ENCODE peak calls at places on chromosomes 1 and 21, in six cellular contexts. L, Z, R, V, C and Q are unnamed samples.

GRCh38 chr1:205376739-205377138 is 20.0 kb upstream of the KLHDC8A start:
- DNase-seq in L (no peak), Z (no peak), R (no peak), V (no peak), C (no peak), Q (no peak)

GRCh38 chr1:198890531-198890930 is 251.7 kb downstream of the PTPRC start:
- DNase-seq in L (peak; percentile 15), Z (no peak), R (no peak), V (no peak), C (peak; percentile 65), Q (no peak)

GRCh38 chr1:157110686-157111085 is 11.1 kb upstream of the ETV3L start:
- DNase-seq in L (no peak), Z (no peak), R (no peak), V (no peak), C (no peak), Q (no peak)

GRCh38 chr1:67609942-67610341 is 75.1 kb upstream of the GADD45A start:
- DNase-seq in L (no peak), Z (no peak), R (no peak), V (no peak), C (no peak), Q (no peak)

GRCh38 chr21:38852278-38852677 is 46.5 kb downstream of the ETS2 start:
- DNase-seq in L (no peak), Z (no peak), R (no peak), V (no peak), C (peak; percentile 20), Q (no peak)

GRCh38 chr1:175216444-175216843 is 23.9 kb upstream of the KIAA0040 start:
- DNase-seq in L (no peak), Z (no peak), R (no peak), V (no peak), C (no peak), Q (no peak)

GRCh38 chr1:190436615-190437014 is 41.0 kb downstream of the BRINP3 start:
- DNase-seq in L (peak; percentile 30), Z (no peak), R (no peak), V (no peak), C (peak; percentile 58), Q (no peak)

GRCh38 chr21:37914211-37914900 is 1.9 kb downstream of the KCNJ6 start:
- DNase-seq in L (no peak), Z (peak; percentile 30), R (no peak), V (peak; percentile 89), C (no peak), Q (peak; percentile 85)

GRCh38 chr1:244074559-244075171 is 23.6 kb downstream of the ZBTB18 start:
- DNase-seq in L (no peak), Z (no peak), R (no peak), V (no peak), C (no peak), Q (no peak)

GRCh38 chr1:116375884-116376733 is 3.1 kb downstream of the ATP1A1 start:
- DNase-seq in L (no peak), Z (peak; percentile 83), R (peak; percentile 36), V (no peak), C (peak; percentile 92), Q (peak; percentile 44)

GRCh38 chr1:7456683-7457082 is 314.4 kb upstream of the VAMP3 start:
- DNase-seq in L (no peak), Z (no peak), R (no peak), V (peak; percentile 83), C (no peak), Q (peak; percentile 36)

GRCh38 chr1:86616871-86617270 is 70.0 kb downstream of the CLCA4 start:
- DNase-seq in L (no peak), Z (no peak), R (no peak), V (no peak), C (no peak), Q (no peak)

GRCh38 chr1:10170362-10170665 is 40.1 kb upstream of the KIF1B start:
- DNase-seq in L (no peak), Z (no peak), R (no peak), V (no peak), C (no peak), Q (no peak)

GRCh38 chr1:95072532-95073419 is at the start of gene ALG14:
- DNase-seq in L (peak; percentile 89), Z (peak; percentile 96), R (peak; percentile 78), V (peak; percentile 71), C (peak; percentile 97), Q (peak; percentile 95)

GRCh38 chr1:35451125-35451528 is 106.1 kb downstream of the KIAA0319L start:
- DNase-seq in L (peak; percentile 51), Z (peak; percentile 90), R (no peak), V (peak; percentile 69), C (peak; percentile 84), Q (peak; percentile 83)

GRCh38 chr1:236476019-236476418 is 47.8 kb upstream of the LGALS8 start:
- DNase-seq in L (no peak), Z (no peak), R (no peak), V (no peak), C (no peak), Q (no peak)

GRCh38 chr21:36699546-36700294 is 805 bp downstream of the SIM2 start:
- DNase-seq in L (no peak), Z (no peak), R (no peak), V (peak; percentile 77), C (no peak), Q (peak; percentile 49)

GRCh38 chr1:6127587-6128163 is 52.4 kb downstream of the CHD5 start:
- DNase-seq in L (no peak), Z (peak; percentile 83), R (no peak), V (peak; percentile 99), C (peak; percentile 30), Q (peak; percentile 92)

GRCh38 chr1:221824025-221824424 is 82.1 kb upstream of the DUSP10 start:
- DNase-seq in L (no peak), Z (no peak), R (no peak), V (no peak), C (peak; percentile 80), Q (no peak)

GRCh38 chr1:213652109-213652508 is 335.7 kb upstream of the PROX1 start:
- DNase-seq in L (no peak), Z (no peak), R (no peak), V (no peak), C (no peak), Q (no peak)

GRCh38 chr1:155010211-155010918 is 7.8 kb downstream of the ZBTB7B start:
- DNase-seq in L (no peak), Z (no peak), R (no peak), V (no peak), C (no peak), Q (no peak)

GRCh38 chr1:229254910-229255541 is 15.9 kb upstream of the RAB4A start:
- DNase-seq in L (no peak), Z (no peak), R (no peak), V (no peak), C (peak; percentile 50), Q (peak; percentile 46)

GRCh38 chr21:26840206-26840605 is 5.0 kb downstream of the ADAMTS1 start:
- DNase-seq in L (no peak), Z (no peak), R (no peak), V (no peak), C (peak; percentile 16), Q (no peak)

GRCh38 chr21:18265955-18266354 is 21.3 kb downstream of the CHODL start:
- DNase-seq in L (no peak), Z (no peak), R (no peak), V (no peak), C (no peak), Q (no peak)
- H3K4me3 ChIP-seq in L (no peak overlapping the region), Z (no peak overlapping the region), R (no peak overlapping the region), V (no peak overlapping the region), C (no peak overlapping the region), Q (no peak overlapping the region)

GRCh38 chr1:182962554-182963115 is 9.7 kb upstream of the SHCBP1L start:
- DNase-seq in L (peak; percentile 76), Z (peak; percentile 88), R (peak; percentile 57), V (peak; percentile 86), C (peak; percentile 92), Q (peak; percentile 92)
- H3K4me3 ChIP-seq in L (peak overlapping the region; percentile 38), Z (no peak overlapping the region), R (peak overlapping the region; percentile 1), V (no peak overlapping the region), C (peak overlapping the region; percentile 41), Q (no peak overlapping the region)

GRCh38 chr1:22452401-22452963 is 831 bp downstream of the ZBTB40 start:
- DNase-seq in L (no peak), Z (peak; percentile 44), R (no peak), V (no peak), C (peak; percentile 73), Q (no peak)

GRCh38 chr1:22450421-22451021 is 1.1 kb upstream of the ZBTB40 start:
- DNase-seq in L (no peak), Z (no peak), R (no peak), V (no peak), C (no peak), Q (no peak)

GRCh38 chr1:22454476-22455056 is 2.9 kb downstream of the ZBTB40 start:
- DNase-seq in L (no peak), Z (peak; percentile 68), R (no peak), V (no peak), C (no peak), Q (no peak)

GRCh38 chr1:22451702-22452400 is at the start of gene ZBTB40:
- DNase-seq in L (peak; percentile 91), Z (peak; percentile 99), R (peak; percentile 76), V (peak; percentile 96), C (peak; percentile 97), Q (peak; percentile 96)

GRCh38 chr1:22453181-22453580 is 1.5 kb downstream of the ZBTB40 start:
- DNase-seq in L (no peak), Z (no peak), R (no peak), V (no peak), C (no peak), Q (no peak)
- H3K4me3 ChIP-seq in L (no peak overlapping the region), Z (no peak overlapping the region), R (no peak overlapping the region), V (no peak overlapping the region), C (no peak overlapping the region), Q (peak overlapping the region; percentile 89)

GRCh38 chr1:209747580-209748262 is 8.1 kb upstream of the TRAF3IP3 start:
- DNase-seq in L (peak; percentile 76), Z (peak; percentile 93), R (peak; percentile 22), V (peak; percentile 94), C (peak; percentile 95), Q (peak; percentile 95)
- H3K4me3 ChIP-seq in L (peak overlapping the region; percentile 39), Z (peak overlapping the region; percentile 37), R (peak overlapping the region; percentile 11), V (peak overlapping the region; percentile 14), C (peak overlapping the region; percentile 38), Q (peak overlapping the region; percentile 37)

DNA sequence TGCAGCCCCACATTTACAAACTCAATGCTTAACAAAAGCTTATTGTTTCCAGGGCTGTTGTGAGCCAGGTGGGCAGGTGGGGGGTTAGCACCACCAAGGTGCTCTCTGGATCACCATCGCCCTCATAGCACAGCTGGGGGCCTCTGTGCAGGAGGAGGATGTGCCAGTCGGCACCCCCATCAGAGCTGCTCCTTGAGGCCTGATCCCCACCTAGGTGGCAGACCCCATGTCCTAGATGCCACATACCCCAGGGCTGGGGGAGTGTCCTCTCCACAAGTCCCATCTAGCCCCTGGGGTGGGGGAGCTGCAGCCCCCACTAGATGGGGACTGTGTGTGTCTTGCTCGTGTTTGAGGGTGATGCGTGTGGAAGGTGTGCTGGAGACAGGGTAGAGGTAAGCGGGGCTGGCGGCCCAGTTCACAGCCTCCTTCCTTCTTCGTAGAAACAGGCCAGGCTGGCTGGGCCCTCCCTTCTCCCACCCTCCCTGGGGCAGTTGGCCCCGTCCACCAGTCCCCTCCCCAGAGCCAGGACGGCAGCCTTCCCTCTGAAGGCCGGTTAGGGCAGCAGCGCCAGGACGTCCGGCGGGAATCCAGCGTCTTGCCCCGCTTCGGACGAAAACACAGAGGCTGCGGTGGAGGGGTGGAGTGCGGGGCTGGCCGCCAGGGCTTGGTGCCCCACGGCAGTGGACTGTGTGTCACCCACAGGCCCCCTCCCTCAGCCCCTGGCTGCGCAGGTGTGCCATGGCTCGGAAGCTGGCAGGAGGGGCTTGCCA is 3.4 kb downstream of the PRDM16 start:
- DNase-seq in L (no peak), Z (no peak), R (no peak), V (peak; percentile 84), C (no peak), Q (peak; percentile 52)
- H3K4me3 ChIP-seq in L (no peak overlapping the region), Z (no peak overlapping the region), R (no peak overlapping the region), V (no peak overlapping the region), C (no peak overlapping the region), Q (no peak overlapping the region)